ENCODE peak calls at places on chromosomes 16 and 17, in five cellular contexts. Y, E, V, D and N are unnamed samples.

GRCh38 chr17:1493291-1493980 is 950 bp upstream of the MYO1C start:
- DNase-seq in Y (no peak), E (no peak), D (no peak), V (no peak), N (no peak)

GRCh38 chr16:23962001-23962400 is 126.2 kb downstream of the PRKCB start:
- DNase-seq in D (no peak), Y (no peak), E (no peak), V (no peak), N (no peak)

GRCh38 chr16:49663081-49664057 is 192.5 kb downstream of the ZNF423 start:
- DNase-seq in E (no peak), Y (no peak), D (no peak), V (no peak), N (no peak)

GRCh38 chr17:3744032-3744431 is 20.3 kb downstream of the HASPIN start:
- DNase-seq in V (no peak), Y (peak), D (peak), E (peak), N (no peak)

GRCh38 chr17:17906418-17907215 is 65.6 kb downstream of the TOM1L2 start:
- DNase-seq in Y (no peak), E (no peak), V (no peak), D (no peak), N (no peak)

GRCh38 chr16:85867189-85867588 is 31.8 kb upstream of the IRF8 start:
- DNase-seq in D (no peak), Y (no peak), V (no peak), E (no peak), N (no peak)

GRCh38 chr16:86307518-86307903 is 202.8 kb upstream of the FOXF1 start:
- DNase-seq in D (peak), E (peak), Y (peak), V (no peak), N (no peak)

GRCh38 chr16:31477220-31478216 is 5.4 kb upstream of the SLC5A2 start:
- DNase-seq in E (no peak), D (no peak), V (peak), Y (no peak), N (no peak)

GRCh38 chr16:12092347-12092882 is 115.9 kb downstream of the SNX29 start:
- DNase-seq in E (peak), Y (peak), D (peak), V (no peak), N (no peak)

GRCh38 chr17:14299261-14300093 is 1.4 kb upstream of the HS3ST3B1 start:
- DNase-seq in Y (no peak), E (peak), V (peak), D (no peak), N (no peak)

GRCh38 chr16:89350701-89351380 is 133.3 kb downstream of the ZNF778 start:
- DNase-seq in E (peak), D (peak), Y (peak), V (no peak), N (no peak)

GRCh38 chr16:59886021-59886420 is 1151.9 kb upstream of the GOT2 start:
- DNase-seq in V (no peak), Y (peak), D (peak), E (peak), N (no peak)

GRCh38 chr17:83131268-83132011 is 52.0 kb downstream of the METRNL start:
- DNase-seq in E (no peak), Y (no peak), D (no peak), V (no peak), N (peak)

GRCh38 chr16:5042574-5043171 is 8.9 kb upstream of the NAGPA start:
- DNase-seq in V (peak), D (peak), E (peak), Y (peak), N (no peak)

GRCh38 chr17:50283246-50283645 is 9.0 kb downstream of the TMEM92 start:
- DNase-seq in Y (no peak), D (no peak), V (no peak), E (no peak), N (no peak)

GRCh38 chr17:49572806-49573420 is 2.8 kb upstream of the NXPH3 start:
- DNase-seq in D (no peak), Y (no peak), E (no peak), V (no peak), N (no peak)

GRCh38 chr17:56351675-56352074 is 198.4 kb downstream of the ANKFN1 start:
- DNase-seq in V (no peak), E (no peak), Y (no peak), D (no peak), N (no peak)

GRCh38 chr17:11641521-11642275 is 43.4 kb downstream of the DNAH9 start:
- DNase-seq in Y (no peak), E (no peak), D (no peak), V (no peak), N (no peak)

GRCh38 chr16:53695070-53695469 is 8.6 kb downstream of the RPGRIP1L start:
- DNase-seq in V (no peak), E (peak), Y (peak), D (peak), N (no peak)

GRCh38 chr16:11307639-11308492 is 26.7 kb upstream of the PRM1 start:
- DNase-seq in E (no peak), V (no peak), D (no peak), Y (no peak), N (peak)

GRCh38 chr17:18971801-18972200 is 19.8 kb downstream of the SLC5A10 start:
- DNase-seq in V (no peak), E (no peak), D (no peak), Y (no peak), N (no peak)

GRCh38 chr16:85152414-85153030 is 40.2 kb upstream of the CIBAR2 start:
- DNase-seq in D (no peak), E (no peak), V (no peak), Y (peak), N (no peak)

GRCh38 chr17:61196302-61196704 is 203.3 kb upstream of the TBX2 start:
- DNase-seq in E (no peak), V (no peak), D (peak), Y (no peak), N (no peak)

GRCh38 chr17:17186051-17186450 is 20.1 kb downstream of the PLD6 start:
- DNase-seq in E (peak), D (peak), V (no peak), Y (peak), N (no peak)

GRCh38 chr16:694187-694862 is 4.1 kb upstream of the WDR24 start:
- DNase-seq in E (no peak), V (peak), D (no peak), Y (no peak), N (no peak)

GRCh38 chr16:693364-693763 is 3.2 kb upstream of the WDR24 start:
- DNase-seq in Y (no peak), D (no peak), V (no peak), E (no peak), N (no peak)

GRCh38 chr16:695355-696089 is 5.3 kb upstream of the WDR24 start:
- DNase-seq in Y (peak), V (peak), E (no peak), D (no peak), N (no peak)

GRCh38 chr16:693766-694165 is 3.6 kb upstream of the WDR24 start:
- DNase-seq in E (no peak), V (no peak), D (no peak), Y (no peak), N (no peak)

DNA sequence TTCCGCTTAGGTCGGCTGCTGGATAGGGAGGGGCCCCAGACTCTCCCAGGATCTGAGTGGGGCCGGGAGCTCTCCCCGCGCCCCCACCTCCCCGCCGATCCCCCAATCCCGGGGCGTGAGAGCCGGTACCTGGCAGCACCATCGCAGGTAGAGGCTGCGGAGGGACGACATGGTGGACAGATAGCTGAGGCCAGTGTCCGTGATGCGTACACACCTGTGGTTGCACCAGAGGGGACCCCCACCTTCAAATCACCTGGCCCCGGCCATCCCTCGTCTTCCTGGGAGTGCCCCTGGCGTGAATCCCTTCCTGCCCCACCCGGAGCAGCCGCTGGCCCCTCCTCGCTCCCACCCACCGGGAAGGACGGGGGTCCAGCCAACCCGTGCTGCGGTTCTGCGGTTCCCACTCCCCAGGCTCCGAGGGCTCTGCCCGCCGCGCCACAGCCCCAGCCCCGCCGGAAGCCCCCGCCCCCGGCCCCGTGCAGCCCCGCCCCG is 4.7 kb upstream of the WDR24 start:
- DNase-seq in E (no peak), Y (no peak), V (no peak), D (no peak), N (no peak)
- H3K4me3 ChIP-seq in E (no peak), Y (no peak), V (peak), D (no peak), N (peak)

GRCh38 chr17:48191362-48191761 is 83.8 kb downstream of the SNX11 start:
- DNase-seq in V (no peak), E (no peak), Y (no peak), D (no peak), N (no peak)

GRCh38 chr17:48184721-48185120 is 77.2 kb downstream of the SNX11 start:
- DNase-seq in Y (no peak), E (no peak), V (no peak), D (no peak), N (no peak)

GRCh38 chr17:48192321-48192731 is 84.8 kb downstream of the SNX11 start:
- DNase-seq in E (peak), D (no peak), Y (no peak), V (peak), N (no peak)

GRCh38 chr17:48190871-48191270 is 83.3 kb downstream of the SNX11 start:
- DNase-seq in V (no peak), E (no peak), D (no peak), Y (no peak), N (no peak)

GRCh38 chr17:48187867-48188608 is 80.5 kb downstream of the SNX11 start:
- DNase-seq in Y (no peak), V (no peak), E (no peak), D (no peak), N (no peak)
- H2AFZ ChIP-seq in Y (no peak), V (no peak), E (no peak), D (no peak), N (no peak)

DNA sequence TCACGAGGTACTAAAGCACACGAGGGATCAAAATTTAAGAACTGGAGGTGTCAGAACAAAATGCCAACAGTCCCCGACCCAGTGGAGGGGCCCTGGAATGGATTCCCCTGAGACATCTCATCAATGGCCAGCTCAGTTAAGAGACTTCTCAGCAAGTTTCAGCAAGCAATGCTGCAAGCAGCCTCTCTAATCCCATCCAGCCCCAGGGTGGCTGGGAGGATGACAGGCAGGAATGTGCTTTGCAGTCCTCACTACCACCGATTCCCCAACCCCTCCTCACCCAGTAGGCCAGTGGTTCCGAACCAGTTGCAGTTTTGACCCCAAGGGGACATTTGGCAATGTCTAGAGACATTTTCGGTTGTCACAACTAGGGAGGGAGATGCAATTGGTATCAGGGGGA is 8.7 kb downstream of the GPRC5B start:
- DNase-seq in Y (no peak), E (no peak), V (no peak), D (no peak), N (no peak)
- H3K4me2 ChIP-seq in Y (no peak), E (no peak), V (peak), D (no peak), N (no peak)

GRCh38 chr16:66516808-66517585 is 32.9 kb downstream of the TK2 start:
- DNase-seq in Y (peak), V (no peak), E (peak), D (peak), N (peak)
- H3K4me3 ChIP-seq in Y (no peak), V (no peak), E (no peak), D (no peak), N (peak)

DNA sequence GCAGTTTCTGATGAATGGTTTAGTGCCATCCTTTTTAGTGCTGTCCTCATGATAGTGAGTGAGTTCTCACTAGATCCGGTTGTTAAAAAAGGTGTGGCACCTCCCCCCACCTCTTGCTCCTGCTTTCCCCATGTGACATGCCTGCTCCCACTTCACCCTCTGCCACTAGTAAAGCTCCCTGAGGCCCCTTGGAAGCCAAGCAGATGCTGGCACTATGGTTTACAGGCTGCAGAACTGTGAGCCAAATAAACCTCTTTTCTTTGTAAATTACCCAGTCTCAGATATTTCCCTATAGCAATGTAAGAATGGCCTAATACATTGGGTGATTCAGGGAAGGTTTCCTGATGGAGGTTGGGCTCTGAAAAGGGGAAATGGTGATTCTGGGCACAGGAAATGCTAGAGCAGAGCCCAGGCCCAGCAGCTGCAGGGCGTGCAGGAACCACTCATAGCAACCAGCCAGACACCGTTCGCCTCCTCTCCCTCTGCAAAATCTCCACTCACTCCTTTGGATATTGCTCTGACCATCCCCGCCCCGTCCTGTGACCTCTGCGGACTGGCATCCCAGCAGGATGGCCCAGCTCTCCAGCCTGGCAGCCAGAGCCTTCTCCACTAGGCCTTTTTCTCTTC is 2.6 kb upstream of the ADORA2B start:
- DNase-seq in E (no peak), V (no peak), D (no peak), Y (no peak), N (no peak)
- H2AFZ ChIP-seq in E (no peak), V (peak), D (no peak), Y (peak), N (no peak)

DNA sequence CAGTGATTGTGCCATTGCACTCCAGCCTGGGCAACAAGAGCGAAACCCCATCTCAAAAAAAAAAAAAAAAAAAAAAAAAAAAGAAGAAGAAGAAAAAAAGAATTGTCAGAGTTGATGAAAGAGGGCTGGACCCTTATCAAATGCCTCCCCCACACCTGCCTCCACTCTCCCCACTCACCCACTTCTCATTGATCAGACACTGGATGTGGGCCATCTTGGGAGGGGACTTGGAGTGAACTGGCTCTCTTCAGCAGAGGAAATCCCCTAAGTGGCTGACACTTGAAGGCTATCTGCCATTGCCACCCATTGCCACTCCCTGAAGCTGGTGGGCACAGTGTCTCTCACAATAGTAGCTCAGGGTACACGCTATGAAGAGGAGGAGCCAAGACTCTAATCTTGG is 1.7 kb downstream of the ITGA2B start:
- DNase-seq in D (no peak), Y (no peak), V (no peak), E (no peak), N (no peak)
- H3K4me2 ChIP-seq in D (no peak), Y (no peak), V (no peak), E (no peak), N (no peak)

GRCh38 chr16:48156790-48157209 is 1.0 kb upstream of the ABCC12 start:
- DNase-seq in E (peak), Y (peak), D (peak), V (peak), N (peak)
- H3K4me3 ChIP-seq in E (no peak), Y (no peak), D (no peak), V (peak), N (no peak)

DNA sequence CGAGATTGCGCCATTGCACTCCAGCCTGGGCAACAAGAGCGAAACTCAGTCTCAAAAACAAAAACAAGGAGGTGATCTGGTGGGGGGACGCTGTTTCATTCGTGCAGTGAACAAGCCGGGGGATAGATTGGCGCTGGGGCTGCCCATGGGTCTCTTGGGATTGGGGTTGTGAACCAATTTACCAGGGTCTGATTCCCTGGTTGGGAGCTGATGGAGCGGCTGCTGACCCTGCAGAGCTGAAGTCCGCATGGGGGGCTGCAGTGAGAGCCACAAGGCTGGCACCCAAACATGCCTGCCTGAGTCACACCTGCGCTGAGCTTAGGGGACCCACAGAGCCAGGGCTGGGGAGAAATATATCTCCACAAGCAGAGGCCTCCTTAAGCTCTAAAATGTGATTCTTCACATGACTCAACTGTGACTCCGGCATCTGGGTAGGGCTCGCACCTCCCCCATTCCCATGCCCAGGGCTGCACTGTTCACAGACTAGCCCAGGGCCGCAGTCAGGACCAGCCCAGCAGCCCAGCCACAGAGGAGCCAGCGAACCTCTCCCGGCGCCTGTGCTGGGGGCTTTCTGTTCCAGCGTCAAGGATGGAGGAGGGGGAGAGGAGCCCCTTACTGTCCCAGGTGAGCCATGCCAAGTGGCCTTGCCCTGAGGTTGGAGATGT is 5.0 kb downstream of the TSPAN10 start:
- DNase-seq in Y (peak), V (no peak), E (peak), D (peak), N (no peak)
- H2AFZ ChIP-seq in Y (peak), V (no peak), E (no peak), D (peak), N (no peak)

GRCh38 chr17:72463287-72464102 is 342.7 kb downstream of the SOX9 start:
- DNase-seq in V (no peak), E (no peak), Y (no peak), D (no peak), N (no peak)
- H3K4me2 ChIP-seq in V (no peak), E (no peak), Y (no peak), D (no peak), N (no peak)

GRCh38 chr17:31414590-31414918 is 23.1 kb downstream of the RAB11FIP4 start:
- DNase-seq in Y (no peak), V (no peak), D (no peak), E (no peak), N (no peak)
- H3K4me3 ChIP-seq in Y (no peak), V (no peak), D (no peak), E (no peak), N (no peak)